ENCODE peak calls at places on chromosome 1, in nine cellular contexts. One of them, this sample, is unnamed.

GRCh38 chr1:100657876-100658715 is 61.4 kb upstream of the VCAM1 start:
- DNase-seq in GM20000: no peak
- DNase-seq in endothelial cell: no peak
- DNase-seq in HCT116: no peak
- DNase-seq in B cell: no peak
- DNase-seq in pancreas: no peak
- DNase-seq in neural crest cell: no peak
- DNase-seq in cardiac fibroblast: peak
- DNase-seq in uterus: no peak
- DNase-seq in this sample: no peak

GRCh38 chr1:229408458-229409037 is 25.3 kb downstream of the ACTA1 start:
- DNase-seq in neural crest cell: no peak
- DNase-seq in cardiac fibroblast: no peak
- DNase-seq in pancreas: no peak
- DNase-seq in GM20000: no peak
- DNase-seq in B cell: no peak
- DNase-seq in HCT116: no peak
- DNase-seq in endothelial cell: no peak
- DNase-seq in uterus: no peak
- DNase-seq in this sample: no peak

GRCh38 chr1:21891621-21892479 is 45.3 kb downstream of the HSPG2 start:
- DNase-seq in uterus: no peak
- DNase-seq in B cell: no peak
- DNase-seq in cardiac fibroblast: no peak
- DNase-seq in neural crest cell: no peak
- DNase-seq in pancreas: no peak
- DNase-seq in HCT116: no peak
- DNase-seq in GM20000: no peak
- DNase-seq in endothelial cell: no peak
- DNase-seq in this sample: no peak

GRCh38 chr1:202031796-202032195 is 21.4 kb downstream of the ELF3 start:
- DNase-seq in cardiac fibroblast: no peak
- DNase-seq in uterus: no peak
- DNase-seq in B cell: no peak
- DNase-seq in endothelial cell: no peak
- DNase-seq in neural crest cell: no peak
- DNase-seq in pancreas: no peak
- DNase-seq in HCT116: no peak
- DNase-seq in GM20000: no peak
- DNase-seq in this sample: no peak

GRCh38 chr1:166354411-166354810 is 187.6 kb upstream of the FAM78B start:
- DNase-seq in pancreas: no peak
- DNase-seq in B cell: no peak
- DNase-seq in GM20000: no peak
- DNase-seq in cardiac fibroblast: no peak
- DNase-seq in uterus: no peak
- DNase-seq in endothelial cell: no peak
- DNase-seq in neural crest cell: no peak
- DNase-seq in HCT116: no peak
- DNase-seq in this sample: no peak

GRCh38 chr1:40829631-40830245 is 32.4 kb downstream of the CITED4 start:
- DNase-seq in GM20000: no peak
- DNase-seq in neural crest cell: no peak
- DNase-seq in B cell: no peak
- DNase-seq in cardiac fibroblast: no peak
- DNase-seq in pancreas: no peak
- DNase-seq in endothelial cell: no peak
- DNase-seq in uterus: no peak
- DNase-seq in HCT116: no peak
- DNase-seq in this sample: no peak

GRCh38 chr1:63635681-63636080 is 42.5 kb downstream of the PGM1 start:
- DNase-seq in HCT116: no peak
- DNase-seq in B cell: no peak
- DNase-seq in cardiac fibroblast: peak
- DNase-seq in uterus: no peak
- DNase-seq in GM20000: no peak
- DNase-seq in pancreas: no peak
- DNase-seq in neural crest cell: no peak
- DNase-seq in endothelial cell: no peak
- DNase-seq in this sample: no peak

GRCh38 chr1:31746687-31747086 is 17.5 kb downstream of the ADGRB2 start:
- DNase-seq in endothelial cell: no peak
- DNase-seq in HCT116: no peak
- DNase-seq in pancreas: no peak
- DNase-seq in neural crest cell: no peak
- DNase-seq in B cell: no peak
- DNase-seq in cardiac fibroblast: no peak
- DNase-seq in uterus: no peak
- DNase-seq in GM20000: no peak
- DNase-seq in this sample: peak

GRCh38 chr1:6600410-6601048 is 2.1 kb downstream of the KLHL21 start:
- DNase-seq in uterus: no peak
- DNase-seq in pancreas: no peak
- DNase-seq in HCT116: no peak
- DNase-seq in endothelial cell: no peak
- DNase-seq in neural crest cell: no peak
- DNase-seq in B cell: no peak
- DNase-seq in cardiac fibroblast: peak
- DNase-seq in GM20000: no peak
- DNase-seq in this sample: no peak

GRCh38 chr1:213303286-213303685 is 252.2 kb downstream of the RPS6KC1 start:
- DNase-seq in neural crest cell: no peak
- DNase-seq in endothelial cell: no peak
- DNase-seq in GM20000: no peak
- DNase-seq in pancreas: no peak
- DNase-seq in cardiac fibroblast: no peak
- DNase-seq in HCT116: no peak
- DNase-seq in B cell: no peak
- DNase-seq in uterus: no peak
- DNase-seq in this sample: no peak

GRCh38 chr1:178942285-178943218 is 71.7 kb upstream of the ANGPTL1 start:
- DNase-seq in neural crest cell: no peak
- DNase-seq in cardiac fibroblast: peak
- DNase-seq in HCT116: no peak
- DNase-seq in GM20000: no peak
- DNase-seq in uterus: no peak
- DNase-seq in B cell: no peak
- DNase-seq in pancreas: no peak
- DNase-seq in endothelial cell: no peak
- DNase-seq in this sample: peak

GRCh38 chr1:41528106-41528505 is 43.6 kb upstream of the EDN2 start:
- DNase-seq in cardiac fibroblast: no peak
- DNase-seq in GM20000: no peak
- DNase-seq in B cell: no peak
- DNase-seq in neural crest cell: no peak
- DNase-seq in HCT116: no peak
- DNase-seq in pancreas: no peak
- DNase-seq in uterus: no peak
- DNase-seq in endothelial cell: no peak
- DNase-seq in this sample: no peak

GRCh38 chr1:90114521-90115141 is 119.7 kb downstream of the ZNF326 start:
- DNase-seq in endothelial cell: peak
- DNase-seq in pancreas: no peak
- DNase-seq in uterus: no peak
- DNase-seq in B cell: no peak
- DNase-seq in cardiac fibroblast: peak
- DNase-seq in HCT116: peak
- DNase-seq in neural crest cell: no peak
- DNase-seq in GM20000: peak
- DNase-seq in this sample: no peak
- TF ChIP-seq CTCF in endothelial cell: peak
- TF ChIP-seq CTCF in pancreas: peak
- TF ChIP-seq CTCF in uterus: no peak
- TF ChIP-seq CTCF in B cell: peak
- TF ChIP-seq CTCF in cardiac fibroblast: peak
- TF ChIP-seq CTCF in HCT116: peak
- TF ChIP-seq CTCF in neural crest cell: peak
- TF ChIP-seq CTCF in GM20000: peak
- TF ChIP-seq CTCF in this sample: peak

GRCh38 chr1:226986496-226987178 is 46.5 kb downstream of the COQ8A start:
- DNase-seq in B cell: no peak
- DNase-seq in cardiac fibroblast: no peak
- DNase-seq in pancreas: no peak
- DNase-seq in neural crest cell: no peak
- DNase-seq in GM20000: peak
- DNase-seq in uterus: no peak
- DNase-seq in endothelial cell: no peak
- DNase-seq in HCT116: no peak
- DNase-seq in this sample: no peak
- TF ChIP-seq CTCF in B cell: no peak
- TF ChIP-seq CTCF in cardiac fibroblast: no peak
- TF ChIP-seq CTCF in pancreas: no peak
- TF ChIP-seq CTCF in neural crest cell: no peak
- TF ChIP-seq CTCF in GM20000: no peak
- TF ChIP-seq CTCF in uterus: no peak
- TF ChIP-seq CTCF in endothelial cell: no peak
- TF ChIP-seq CTCF in HCT116: no peak
- TF ChIP-seq CTCF in this sample: no peak

DNA sequence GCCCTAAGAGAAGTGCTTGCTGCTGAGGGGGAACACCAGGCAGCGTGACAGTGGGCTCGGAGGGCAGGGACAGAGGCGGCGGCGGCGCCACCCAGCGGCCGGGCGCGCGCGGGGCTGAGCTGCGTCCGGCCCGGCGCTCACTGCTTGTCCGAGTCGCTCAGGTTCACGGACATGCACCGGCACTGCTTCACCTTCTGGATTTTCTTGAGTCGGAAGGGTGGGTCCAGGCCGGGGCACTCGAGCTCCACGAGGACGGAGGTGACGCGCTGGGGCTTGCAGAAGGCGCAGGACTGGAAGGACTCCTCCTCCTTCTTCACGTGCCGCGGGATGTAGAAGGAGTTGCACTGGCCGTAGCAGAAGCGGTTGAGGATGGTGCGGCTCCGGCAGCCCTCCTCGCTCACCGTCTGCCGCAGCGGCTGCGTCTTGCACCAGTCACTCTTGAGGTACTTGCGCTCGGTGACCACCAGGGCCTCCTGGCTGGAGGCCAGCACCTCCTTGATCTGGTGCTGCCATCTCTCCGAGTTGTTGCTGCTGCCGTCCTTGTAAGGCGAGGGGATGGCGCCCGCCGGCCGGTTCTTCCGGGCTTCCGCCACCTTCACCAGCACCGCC is 119.0 kb downstream of the GREM2 start:
- DNase-seq in neural crest cell: peak
- DNase-seq in uterus: no peak
- DNase-seq in pancreas: no peak
- DNase-seq in HCT116: no peak
- DNase-seq in endothelial cell: peak
- DNase-seq in GM20000: peak
- DNase-seq in B cell: no peak
- DNase-seq in cardiac fibroblast: peak
- DNase-seq in this sample: peak
- TF ChIP-seq CTCF in neural crest cell: peak
- TF ChIP-seq CTCF in uterus: no peak
- TF ChIP-seq CTCF in pancreas: no peak
- TF ChIP-seq CTCF in HCT116: no peak
- TF ChIP-seq CTCF in endothelial cell: peak
- TF ChIP-seq CTCF in GM20000: no peak
- TF ChIP-seq CTCF in B cell: no peak
- TF ChIP-seq CTCF in cardiac fibroblast: peak
- TF ChIP-seq CTCF in this sample: no peak

GRCh38 chr1:23664837-23665795 is 26.5 kb upstream of the RPL11 start:
- DNase-seq in endothelial cell: peak
- DNase-seq in pancreas: no peak
- DNase-seq in B cell: no peak
- DNase-seq in neural crest cell: no peak
- DNase-seq in GM20000: no peak
- DNase-seq in cardiac fibroblast: peak
- DNase-seq in HCT116: peak
- DNase-seq in uterus: no peak
- DNase-seq in this sample: peak
- TF ChIP-seq CTCF in endothelial cell: peak
- TF ChIP-seq CTCF in pancreas: no peak
- TF ChIP-seq CTCF in B cell: peak
- TF ChIP-seq CTCF in neural crest cell: peak
- TF ChIP-seq CTCF in GM20000: no peak
- TF ChIP-seq CTCF in cardiac fibroblast: peak
- TF ChIP-seq CTCF in HCT116: peak
- TF ChIP-seq CTCF in uterus: no peak
- TF ChIP-seq CTCF in this sample: peak

DNA sequence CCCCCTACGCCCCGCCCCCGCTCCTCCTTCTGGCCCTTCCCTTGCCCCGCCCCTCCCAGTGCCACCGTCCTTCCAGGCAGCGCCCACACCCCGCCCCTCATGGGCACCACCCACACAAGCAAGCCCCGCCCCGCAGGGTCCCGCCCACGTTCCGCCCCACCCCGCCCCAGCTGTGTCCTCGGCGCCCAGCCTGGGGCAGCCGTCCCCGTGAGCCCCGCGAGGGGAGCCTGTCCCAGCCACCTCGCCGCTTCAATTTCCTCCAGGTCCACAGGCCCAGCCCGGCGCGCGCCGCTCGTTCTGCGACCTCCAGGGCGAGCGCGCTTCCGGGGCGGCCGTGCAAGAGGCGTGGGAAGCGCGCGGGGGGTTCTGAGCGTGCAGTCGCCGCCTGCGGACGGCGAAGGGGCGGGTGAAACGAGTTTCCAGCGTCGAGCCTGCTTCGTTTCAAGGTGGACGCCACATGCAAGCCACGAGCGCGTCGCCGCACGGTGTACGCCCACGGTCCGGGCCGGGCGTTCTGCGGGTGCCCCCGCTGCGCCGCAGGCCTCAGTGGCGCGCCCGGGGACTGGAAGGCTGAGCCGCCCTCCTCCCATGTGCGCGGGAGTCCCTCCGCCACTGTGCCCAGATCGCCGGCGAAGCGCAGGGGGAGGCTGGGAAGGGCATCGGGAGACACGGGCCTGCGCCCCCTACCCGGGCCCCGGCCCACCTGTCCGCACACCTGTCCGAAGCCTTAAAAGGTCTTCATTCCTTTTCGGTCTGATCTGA is 10.8 kb upstream of the FAAP20 start:
- DNase-seq in uterus: peak
- DNase-seq in HCT116: peak
- DNase-seq in endothelial cell: peak
- DNase-seq in pancreas: peak
- DNase-seq in GM20000: no peak
- DNase-seq in neural crest cell: peak
- DNase-seq in cardiac fibroblast: peak
- DNase-seq in B cell: peak
- DNase-seq in this sample: peak
- TF ChIP-seq CTCF in uterus: no peak
- TF ChIP-seq CTCF in HCT116: no peak
- TF ChIP-seq CTCF in endothelial cell: no peak
- TF ChIP-seq CTCF in pancreas: no peak
- TF ChIP-seq CTCF in GM20000: no peak
- TF ChIP-seq CTCF in neural crest cell: no peak
- TF ChIP-seq CTCF in cardiac fibroblast: no peak
- TF ChIP-seq CTCF in B cell: no peak
- TF ChIP-seq CTCF in this sample: no peak

GRCh38 chr1:151790071-151790939 is at the start of gene TDRKH:
- DNase-seq in cardiac fibroblast: peak
- DNase-seq in endothelial cell: peak
- DNase-seq in pancreas: peak
- DNase-seq in neural crest cell: peak
- DNase-seq in B cell: peak
- DNase-seq in HCT116: peak
- DNase-seq in GM20000: peak
- DNase-seq in uterus: peak
- DNase-seq in this sample: peak
- TF ChIP-seq CTCF in cardiac fibroblast: peak
- TF ChIP-seq CTCF in endothelial cell: no peak
- TF ChIP-seq CTCF in pancreas: no peak
- TF ChIP-seq CTCF in neural crest cell: peak
- TF ChIP-seq CTCF in B cell: peak
- TF ChIP-seq CTCF in HCT116: peak
- TF ChIP-seq CTCF in GM20000: no peak
- TF ChIP-seq CTCF in uterus: peak
- TF ChIP-seq CTCF in this sample: no peak